ENCODE peak calls at places on chromosome 2, in four cellular contexts. G is K562, X is HepG2, Y is HCT116. Z is an unnamed sample.

GRCh38 chr2:190842606-190843104 is 38.0 kb upstream of the GLS start:
- DNase-seq in Y (no peak), X (no peak), G (no peak), Z (no peak)

GRCh38 chr2:31090188-31090587 is 48.1 kb downstream of the GALNT14 start:
- DNase-seq in Y (no peak), X (no peak), G (no peak), Z (no peak)

GRCh38 chr2:31558401-31559295 is 22.1 kb downstream of the SRD5A2 start:
- DNase-seq in Y (no peak), G (no peak), X (peak), Z (no peak)

GRCh38 chr2:63060079-63060482 is 9.5 kb downstream of the OTX1 start:
- DNase-seq in Y (no peak), X (no peak), G (no peak), Z (no peak)

GRCh38 chr2:48398285-48399135 is 131.4 kb upstream of the STON1 start:
- DNase-seq in Y (no peak), X (no peak), G (peak), Z (no peak)

GRCh38 chr2:205086689-205087088 is 541.4 kb downstream of the PARD3B start:
- DNase-seq in X (no peak), G (no peak), Y (no peak), Z (no peak)

GRCh38 chr2:109016376-109016775 is 27.4 kb upstream of the EDAR start:
- DNase-seq in Y (no peak), X (no peak), G (no peak), Z (no peak)

GRCh38 chr2:112065966-112066365 is 10.9 kb downstream of the TMEM87B start:
- DNase-seq in G (no peak), X (no peak), Y (no peak), Z (no peak)

GRCh38 chr2:195706161-195706900 is 49.3 kb downstream of the SLC39A10 start:
- DNase-seq in Y (no peak), G (no peak), X (no peak), Z (no peak)

GRCh38 chr2:110960281-110960680 is 160.4 kb upstream of the BCL2L11 start:
- DNase-seq in Y (no peak), X (no peak), G (no peak), Z (no peak)

GRCh38 chr2:28327963-28328922 is 64.4 kb upstream of the FOSL2 start:
- DNase-seq in G (no peak), X (no peak), Y (no peak), Z (no peak)

GRCh38 chr2:106108351-106108750 is 85.8 kb downstream of the UXS1 start:
- DNase-seq in Y (no peak), G (no peak), X (no peak), Z (no peak)

GRCh38 chr2:7706791-7707190 is 789.6 kb downstream of the RNF144A start:
- DNase-seq in Y (no peak), X (no peak), G (no peak), Z (no peak)

GRCh38 chr2:105600949-105601708 is 143.6 kb upstream of the NCK2 start:
- DNase-seq in G (peak), Y (no peak), X (no peak), Z (no peak)

GRCh38 chr2:57890462-57890861 is 156.1 kb upstream of the VRK2 start:
- DNase-seq in X (no peak), G (no peak), Y (no peak), Z (no peak)
- TF ChIP-seq FOSL1 in X (no peak), G (no peak), Y (no peak), Z (no peak)

GRCh38 chr2:58055027-58055786 is 8.6 kb downstream of the VRK2 start:
- DNase-seq in G (no peak), Y (no peak), X (no peak), Z (no peak)
- TF ChIP-seq FOSL1 in G (no peak), Y (no peak), X (no peak), Z (no peak)

GRCh38 chr2:88751770-88752169 is 60.3 kb downstream of the RPIA start:
- DNase-seq in X (no peak), Y (no peak), G (peak), Z (no peak)

GRCh38 chr2:88757025-88757424 is 65.6 kb downstream of the RPIA start:
- DNase-seq in X (no peak), G (peak), Y (no peak), Z (no peak)

GRCh38 chr2:88754585-88755305 is 63.3 kb downstream of the RPIA start:
- DNase-seq in G (peak), X (no peak), Y (no peak), Z (no peak)

GRCh38 chr2:88753833-88754584 is 62.5 kb downstream of the RPIA start:
- DNase-seq in X (no peak), Y (no peak), G (peak), Z (no peak)

GRCh38 chr2:88755836-88756235 is 64.4 kb downstream of the RPIA start:
- DNase-seq in Y (no peak), G (peak), X (no peak), Z (no peak)
- TF ChIP-seq FOSL1 in Y (no peak), G (no peak), X (no peak), Z (no peak)

GRCh38 chr2:215960825-215961224 is 52.5 kb downstream of the MREG start:
- DNase-seq in X (no peak), Y (no peak), G (no peak), Z (no peak)

GRCh38 chr2:215952860-215953637 is 60.3 kb downstream of the MREG start:
- DNase-seq in Y (no peak), X (peak), G (no peak), Z (peak)

GRCh38 chr2:215961981-215962380 is 51.4 kb downstream of the MREG start:
- DNase-seq in G (no peak), Y (no peak), X (no peak), Z (no peak)

DNA sequence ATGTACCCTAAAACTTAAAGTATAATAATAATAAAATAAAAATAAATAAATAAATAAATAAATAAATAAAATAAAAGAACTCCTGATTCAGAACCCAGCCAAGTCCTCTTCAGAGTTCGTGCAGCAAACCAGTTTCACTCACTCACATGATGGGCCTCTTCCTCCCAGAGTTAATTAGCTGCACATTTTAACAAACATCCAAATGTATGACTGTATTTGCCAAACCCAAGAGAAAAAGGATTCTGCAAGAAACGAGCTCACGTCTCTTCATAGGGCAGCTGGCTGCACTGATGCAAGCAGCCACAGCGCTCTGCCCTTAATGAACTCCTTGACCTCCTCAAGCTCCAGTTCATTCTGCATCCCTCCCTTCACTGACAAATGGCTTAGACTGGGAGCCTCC is 55.1 kb downstream of the MREG start:
- DNase-seq in Y (no peak), G (no peak), X (no peak), Z (no peak)
- TF ChIP-seq FOSL1 in Y (no peak), G (no peak), X (no peak), Z (no peak)

DNA sequence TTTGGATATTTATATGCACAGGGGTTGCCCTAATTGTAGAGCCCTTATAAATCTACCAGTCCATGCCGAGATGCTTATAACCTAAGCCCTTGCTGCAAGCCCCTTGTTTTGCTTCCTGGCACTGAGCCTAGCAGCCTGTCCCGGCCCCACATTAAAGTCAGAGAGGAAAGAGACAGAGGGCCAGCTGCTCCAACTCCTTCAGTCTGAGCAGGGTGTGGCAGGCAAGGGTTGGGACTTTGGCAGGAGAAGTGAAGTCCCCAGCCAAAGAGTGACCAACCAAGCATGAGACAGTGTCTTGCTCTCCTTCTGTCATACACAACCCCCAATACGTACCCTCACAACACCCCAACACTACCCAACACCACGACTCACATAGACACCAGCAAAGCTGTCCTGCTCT is 54.7 kb upstream of the FZD7 start:
- DNase-seq in Y (no peak), G (no peak), X (no peak), Z (no peak)
- TF ChIP-seq FOSL1 in Y (no peak), G (no peak), X (no peak), Z (no peak)

GRCh38 chr2:237035781-237036352 is 49.8 kb upstream of the COPS8 start:
- DNase-seq in X (no peak), G (no peak), Y (no peak), Z (no peak)

GRCh38 chr2:237039301-237039906 is 46.3 kb upstream of the COPS8 start:
- DNase-seq in X (no peak), G (no peak), Y (no peak), Z (no peak)

GRCh38 chr2:237045449-237045848 is 40.2 kb upstream of the COPS8 start:
- DNase-seq in X (no peak), G (no peak), Y (no peak), Z (no peak)

GRCh38 chr2:237042101-237042500 is 43.6 kb upstream of the COPS8 start:
- DNase-seq in G (no peak), Y (no peak), X (no peak), Z (no peak)

GRCh38 chr2:237041231-237041630 is 44.5 kb upstream of the COPS8 start:
- DNase-seq in G (no peak), Y (no peak), X (no peak), Z (no peak)
- TF ChIP-seq FOSL1 in G (no peak), Y (no peak), X (no peak), Z (no peak)

DNA sequence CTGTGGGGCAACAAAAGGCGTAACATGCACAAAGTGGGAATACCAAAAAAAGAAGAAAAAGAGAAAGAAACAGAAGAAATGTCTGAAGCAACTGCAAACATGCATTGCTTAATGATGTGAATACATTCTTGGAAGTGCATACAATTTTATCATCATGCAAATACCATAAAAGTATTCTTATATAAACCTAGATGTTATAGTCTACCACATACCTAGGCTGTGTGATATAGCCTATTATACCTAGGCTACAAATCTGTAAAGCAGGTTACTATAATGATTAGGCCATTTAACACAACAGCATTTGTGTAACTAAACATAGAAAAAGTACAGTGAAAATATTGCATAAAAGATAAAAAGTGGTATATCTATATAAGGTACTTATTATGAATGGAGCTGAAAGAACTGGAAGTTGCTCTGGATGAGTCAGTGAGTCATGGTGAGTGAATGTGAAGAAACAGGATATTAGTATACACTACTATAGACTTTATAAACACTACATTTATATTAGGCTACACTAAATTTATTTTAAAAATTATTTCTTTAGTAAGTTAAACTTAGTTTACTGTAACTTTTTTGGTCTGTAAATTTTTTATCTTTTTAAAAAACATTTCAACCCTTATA is 319.4 kb upstream of the KCNH7 start:
- DNase-seq in X (no peak), Y (no peak), G (no peak), Z (no peak)
- TF ChIP-seq FOSL1 in X (no peak), Y (no peak), G (no peak), Z (no peak)

GRCh38 chr2:168639501-168639900 is 162.9 kb upstream of the NOSTRIN start:
- DNase-seq in X (no peak), Y (no peak), G (no peak), Z (no peak)

GRCh38 chr2:168640039-168640438 is 162.4 kb upstream of the NOSTRIN start:
- DNase-seq in G (no peak), X (no peak), Y (no peak), Z (no peak)

GRCh38 chr2:168643979-168644378 is 158.5 kb upstream of the NOSTRIN start:
- DNase-seq in Y (no peak), X (no peak), G (no peak), Z (no peak)

GRCh38 chr2:168642873-168643272 is 159.6 kb upstream of the NOSTRIN start:
- DNase-seq in X (no peak), G (no peak), Y (no peak), Z (no peak)

DNA sequence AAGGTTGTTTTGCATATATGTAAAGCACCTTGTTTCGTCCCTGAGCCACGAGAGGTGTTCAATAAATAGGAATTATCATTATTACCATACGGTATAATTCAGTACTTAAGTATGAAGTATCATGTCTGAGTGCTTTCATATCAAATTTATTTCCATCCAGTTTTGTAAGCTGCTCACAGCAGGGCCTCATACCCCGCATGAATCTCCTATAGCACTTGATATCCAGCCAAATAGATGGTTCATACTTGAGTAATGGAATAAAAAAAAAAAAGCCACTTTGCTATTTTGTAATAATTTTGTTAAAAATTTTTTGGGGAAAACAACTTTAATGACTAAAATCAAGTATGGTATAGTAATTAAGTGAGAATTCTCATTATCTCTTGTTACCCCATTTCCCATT is 160.8 kb upstream of the NOSTRIN start:
- DNase-seq in X (no peak), G (no peak), Y (no peak), Z (no peak)
- TF ChIP-seq FOSL1 in X (no peak), G (no peak), Y (no peak), Z (no peak)

GRCh38 chr2:15391771-15392170 is 169.4 kb downstream of the NBAS start:
- DNase-seq in X (no peak), G (no peak), Y (no peak), Z (no peak)
- TF ChIP-seq FOSL1 in X (no peak), G (no peak), Y (no peak), Z (no peak)